ENCODE peak calls at places on chromosomes 7 and 10, in nine cellular contexts. W, Y, O, M, H, I, F, U and D are unnamed samples.

GRCh38 chr7:94396044-94396443 is 1.3 kb downstream of the COL1A2 start:
- DNase-seq in O (peak; percentile 78), Y (peak; percentile 85), H (no peak), F (no peak), M (no peak), W (peak; percentile 84), I (peak; percentile 68), U (no peak), D (no peak)

GRCh38 chr7:98283127-98283886 is 1.8 kb downstream of the BRI3 start:
- DNase-seq in I (peak; percentile 27), F (peak; percentile 39), Y (peak; percentile 82), M (no peak), H (peak; percentile 49), O (peak; percentile 51), W (peak; percentile 56), U (no peak), D (no peak)

GRCh38 chr7:21939136-21939857 is 6.4 kb downstream of the CDCA7L start:
- DNase-seq in M (peak; percentile 30), H (no peak), O (peak; percentile 60), Y (peak; percentile 51), U (peak; percentile 82), W (peak; percentile 70), I (no peak), F (no peak), D (peak; percentile 83)

GRCh38 chr7:79982151-79982770 is 152.4 kb upstream of the GNAI1 start:
- DNase-seq in I (peak; percentile 12), W (peak; percentile 70), F (no peak), U (no peak), O (peak; percentile 57), Y (peak; percentile 55), H (no peak), M (no peak), D (no peak)

GRCh38 chr7:149126662-149127321 is 668 bp upstream of the ZNF425 start:
- DNase-seq in F (peak; percentile 50), O (no peak), U (no peak), M (no peak), H (peak; percentile 46), W (peak; percentile 18), I (no peak), Y (peak; percentile 18), D (no peak)

GRCh38 chr10:33802566-33802965 is 468.1 kb upstream of the NRP1 start:
- DNase-seq in F (no peak), I (no peak), H (no peak), M (no peak), Y (no peak), O (no peak), U (no peak), W (no peak), D (peak; percentile 52)

GRCh38 chr10:119933179-119933578 is 40.6 kb downstream of the SEC23IP start:
- DNase-seq in I (no peak), W (peak; percentile 21), M (no peak), Y (no peak), H (no peak), F (no peak), O (peak; percentile 18), U (no peak), D (no peak)

GRCh38 chr7:12124028-12124427 is 87.1 kb upstream of the TMEM106B start:
- DNase-seq in M (no peak), O (no peak), W (no peak), Y (no peak), H (no peak), F (no peak), U (no peak), I (no peak), D (no peak)

GRCh38 chr10:35339946-35340345 is 3.6 kb downstream of the CCNY start:
- DNase-seq in Y (no peak), U (peak; percentile 65), W (no peak), O (peak; percentile 13), H (no peak), I (no peak), F (no peak), M (no peak), D (no peak)

GRCh38 chr10:12973149-12973718 is 28.3 kb downstream of the CCDC3 start:
- DNase-seq in O (no peak), H (no peak), W (no peak), Y (no peak), U (no peak), I (no peak), F (no peak), M (no peak), D (no peak)

GRCh38 chr7:120989571-120990220 is 1.2 kb downstream of the CPED1 start:
- DNase-seq in H (no peak), F (peak; percentile 22), O (no peak), I (no peak), W (peak; percentile 24), U (no peak), M (no peak), Y (no peak), D (no peak)

GRCh38 chr10:86083206-86083605 is 283.4 kb downstream of the GRID1 start:
- DNase-seq in O (no peak), I (no peak), M (no peak), U (no peak), F (no peak), H (peak; percentile 9), Y (no peak), W (no peak), D (no peak)

GRCh38 chr7:1418505-1419309 is 40.6 kb downstream of the MICALL2 start:
- DNase-seq in F (no peak), M (no peak), H (no peak), I (no peak), W (peak; percentile 22), O (peak; percentile 26), Y (no peak), U (no peak), D (no peak)

GRCh38 chr7:114934758-114935157 is 12.9 kb downstream of the MDFIC start:
- DNase-seq in F (no peak), O (no peak), Y (no peak), M (no peak), H (no peak), U (no peak), W (peak; percentile 34), I (no peak), D (no peak)
- H3K4me3 ChIP-seq in F (no peak overlapping the region), O (no peak overlapping the region), Y (no peak overlapping the region), M (no peak overlapping the region), H (no peak overlapping the region), U (peak overlapping the region; percentile 20), W (no peak overlapping the region), I (no peak overlapping the region), D (no peak overlapping the region)

DNA sequence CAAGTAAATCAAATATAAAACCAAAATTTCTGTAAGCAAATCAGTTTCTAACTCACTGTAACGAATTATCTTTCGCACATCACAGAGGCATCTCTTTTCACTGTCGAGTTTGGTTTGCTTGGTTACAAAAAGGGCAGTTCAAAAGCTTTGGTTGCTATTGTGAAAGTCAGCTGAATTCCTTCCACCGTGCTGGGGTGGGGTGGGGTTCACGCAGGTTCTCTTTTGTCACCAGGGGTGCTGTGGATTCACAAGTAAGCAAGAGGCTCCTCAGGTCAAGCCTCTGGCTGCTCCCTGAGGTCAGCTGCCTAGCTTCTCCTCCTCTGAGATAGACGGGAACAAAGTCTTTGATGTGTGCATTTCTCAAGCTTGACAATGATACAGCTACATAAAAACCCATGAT is 47.7 kb downstream of the EGFR start:
- DNase-seq in U (no peak), O (no peak), F (no peak), H (no peak), Y (peak; percentile 77), I (peak; percentile 65), M (no peak), W (peak; percentile 52), D (no peak)
- TF ChIP-seq CTCF in U (no peak), O (no peak), F (no peak), H (no peak), Y (peak; percentile 42), I (no peak), M (no peak), W (no peak), D (no peak)

GRCh38 chr7:101943889-101944605 is 126.6 kb downstream of the CUX1 start:
- DNase-seq in W (no peak), O (no peak), M (no peak), F (no peak), H (no peak), U (no peak), Y (no peak), I (no peak), D (no peak)
- H3K4me3 ChIP-seq in W (no peak overlapping the region), O (no peak overlapping the region), M (no peak overlapping the region), F (no peak overlapping the region), H (no peak overlapping the region), U (no peak overlapping the region), Y (no peak overlapping the region), I (no peak overlapping the region), D (no peak overlapping the region)

DNA sequence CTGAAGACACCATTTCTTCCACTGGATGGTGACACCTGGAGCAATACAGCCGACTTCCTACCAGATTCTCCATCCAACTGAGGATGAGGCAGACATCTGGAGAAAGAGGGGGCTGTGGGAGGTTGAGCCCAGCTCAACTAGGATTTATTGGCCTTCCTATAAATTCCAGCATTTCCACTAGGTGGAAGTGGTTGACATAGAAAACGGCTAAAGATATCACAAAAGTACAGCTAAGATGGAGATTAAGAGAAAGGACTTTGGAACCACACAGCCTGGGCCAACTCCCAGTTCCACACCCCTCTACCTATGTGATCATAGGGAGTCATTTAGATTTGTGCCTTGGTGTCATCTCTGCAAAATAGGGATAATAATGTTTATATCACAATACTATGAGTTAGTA is 61.3 kb upstream of the CAV2 start:
- DNase-seq in M (no peak), H (peak; percentile 33), O (no peak), U (no peak), I (no peak), F (no peak), Y (peak; percentile 42), W (peak; percentile 37), D (no peak)
- TF ChIP-seq CTCF in M (peak; percentile 35), H (no peak), O (no peak), U (no peak), I (peak; percentile 37), F (peak; percentile 34), Y (peak; percentile 38), W (no peak), D (peak; percentile 50)

GRCh38 chr7:128867842-128868623 is 5.4 kb downstream of the ATP6V1F start:
- DNase-seq in H (peak; percentile 45), O (peak; percentile 22), M (no peak), W (peak; percentile 42), I (peak; percentile 28), U (no peak), Y (no peak), F (no peak), D (no peak)

GRCh38 chr7:128868624-128869137 is 6.0 kb downstream of the ATP6V1F start:
- DNase-seq in M (no peak), U (no peak), I (no peak), Y (no peak), W (no peak), O (no peak), F (no peak), H (no peak), D (no peak)

GRCh38 chr7:128871050-128871449 is 8.4 kb downstream of the ATP6V1F start:
- DNase-seq in U (no peak), W (no peak), Y (no peak), M (no peak), H (no peak), F (no peak), I (no peak), O (no peak), D (no peak)

GRCh38 chr7:128869138-128869943 is 6.7 kb downstream of the ATP6V1F start:
- DNase-seq in I (no peak), M (no peak), U (no peak), F (peak; percentile 42), O (peak; percentile 19), H (peak; percentile 69), W (peak; percentile 42), Y (no peak), D (no peak)

GRCh38 chr7:128869944-128870285 is 7.3 kb downstream of the ATP6V1F start:
- DNase-seq in W (no peak), U (no peak), Y (no peak), I (no peak), H (no peak), M (no peak), O (no peak), F (no peak), D (no peak)
- H3K4me3 ChIP-seq in W (peak overlapping the region; percentile 52), U (peak overlapping the region; percentile 64), Y (no peak overlapping the region), I (peak overlapping the region; percentile 26), H (peak overlapping the region; percentile 44), M (peak overlapping the region; percentile 45), O (peak overlapping the region; percentile 35), F (peak overlapping the region; percentile 74), D (peak overlapping the region; percentile 58)